ENCODE peak calls at places on chromosomes 4 and X, in seven cellular contexts. J is esophagus muscularis mucosa, M is upper lobe of left lung, N is suprapubic skin, K is transverse colon, U is vagina, F is Panc1. L is an unnamed sample.
A peak's percentile ranks its signal among the peaks of the same experiment; 100 is the strongest.

GRCh38 chrX:24659646-24660045 is 12.5 kb upstream of the PCYT1B start:
- DNase-seq in J (no peak), M (no peak), N (no peak), K (no peak), U (no peak), F (no peak), L (no peak)

GRCh38 chr4:39521253-39521908 is 5.9 kb downstream of the UGDH start:
- DNase-seq in J (no peak), M (no peak), N (no peak), K (no peak), U (no peak), F (no peak), L (no peak)

GRCh38 chr4:92303621-92304027 is at the start of gene GRID2:
- DNase-seq in J (no peak), M (peak; percentile 82), N (no peak), K (no peak), U (no peak), F (no peak), L (no peak)

GRCh38 chrX:23634181-23634580 is 33.1 kb upstream of the PRDX4 start:
- DNase-seq in J (no peak), M (no peak), N (no peak), K (no peak), U (no peak), F (no peak), L (no peak)

GRCh38 chrX:87403551-87403950 is 114.1 kb upstream of the KLHL4 start:
- DNase-seq in J (no peak), M (no peak), N (no peak), K (no peak), U (no peak), F (no peak), L (no peak)

GRCh38 chr4:173801876-173802713 is 272.1 kb upstream of the HAND2 start:
- DNase-seq in J (no peak), M (no peak), N (no peak), K (no peak), U (no peak), F (no peak), L (no peak)

GRCh38 chr4:2753444-2753843 is 2.7 kb downstream of the TNIP2 start:
- DNase-seq in J (no peak), M (no peak), N (no peak), K (no peak), U (no peak), F (no peak), L (no peak)

GRCh38 chrX:24396930-24397277 is 36.5 kb downstream of the SUPT20HL1 start:
- DNase-seq in J (no peak), M (no peak), N (no peak), K (no peak), U (no peak), F (no peak), L (no peak)

DNA sequence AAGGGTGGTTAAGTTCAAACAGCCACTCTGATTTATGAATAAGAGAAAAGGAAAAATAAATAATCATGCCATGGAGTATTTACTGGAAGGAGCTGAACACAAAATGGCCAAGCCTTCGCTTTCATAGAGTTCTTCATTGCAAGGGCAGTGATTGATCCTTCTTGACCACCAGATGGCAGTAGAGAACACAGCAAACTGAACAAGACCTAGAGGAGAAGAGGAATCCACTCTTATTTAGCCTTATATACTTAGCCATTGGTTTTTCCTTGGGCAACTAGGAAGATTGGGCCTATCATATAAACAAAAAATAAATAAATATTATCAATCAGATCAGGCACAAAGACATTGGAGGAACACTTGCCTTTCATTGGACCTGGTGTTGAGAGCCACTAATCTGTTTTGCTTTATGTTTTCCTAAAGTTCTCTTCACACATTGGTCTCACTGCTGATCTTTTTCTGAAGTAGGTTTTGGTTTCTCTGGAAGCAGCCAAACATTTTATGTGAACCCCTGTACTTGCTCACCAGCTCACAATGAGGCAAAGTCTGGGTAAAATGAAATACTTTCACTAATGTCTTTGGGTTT is 58.0 kb upstream of the PARM1 start:
- DNase-seq in J (no peak), M (no peak), N (no peak), K (no peak), U (no peak), F (peak; percentile 45), L (no peak)
- TF ChIP-seq POLR2AphosphoS5 in J (no peak), M (no peak), N (no peak), K (no peak), U (no peak), F (no peak), L (no peak)

GRCh38 chr4:4866833-4867744 is 7.6 kb downstream of the MSX1 start:
- DNase-seq in J (no peak), M (peak; percentile 83), N (no peak), K (no peak), U (no peak), F (no peak), L (no peak)

GRCh38 chr4:4868506-4869379 is 9.3 kb downstream of the MSX1 start:
- DNase-seq in J (no peak), M (no peak), N (no peak), K (no peak), U (no peak), F (no peak), L (no peak)

GRCh38 chr4:4866124-4866832 is 6.8 kb downstream of the MSX1 start:
- DNase-seq in J (no peak), M (no peak), N (no peak), K (no peak), U (no peak), F (no peak), L (no peak)

GRCh38 chr4:4869380-4869723 is 9.9 kb downstream of the MSX1 start:
- DNase-seq in J (no peak), M (no peak), N (no peak), K (no peak), U (no peak), F (no peak), L (no peak)

DNA sequence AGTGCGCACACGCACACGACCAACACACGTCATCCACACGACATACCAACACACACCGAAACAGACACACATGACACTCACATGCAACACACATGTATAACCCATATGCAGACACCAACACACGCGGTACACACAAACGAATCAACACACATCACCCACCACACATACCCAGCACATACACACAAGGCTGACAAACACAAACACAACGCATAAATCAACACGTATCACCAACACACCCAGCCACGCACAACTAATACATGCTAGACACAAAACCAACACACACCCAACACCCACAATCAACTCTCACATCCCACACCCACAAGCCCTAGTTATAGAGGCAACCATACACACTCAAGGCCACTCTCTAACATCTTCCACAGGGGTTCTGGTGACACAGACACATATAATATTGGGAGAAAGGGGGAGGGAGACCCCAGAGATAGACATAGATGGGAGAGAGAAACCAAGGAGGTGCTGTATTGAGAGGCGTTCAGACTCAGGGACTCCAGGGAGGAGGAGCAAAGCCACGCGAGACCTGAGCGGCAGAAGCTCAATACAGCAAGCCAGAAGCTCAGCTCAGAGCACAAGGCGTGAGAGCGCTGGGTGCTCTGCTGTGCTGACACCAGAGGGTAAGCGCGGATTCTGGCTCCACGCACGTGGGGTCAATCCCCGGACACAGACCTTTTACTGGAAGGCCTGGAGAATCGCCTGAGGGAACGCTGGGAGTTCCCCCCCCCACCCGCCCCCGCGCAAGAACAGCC is 8.5 kb downstream of the MSX1 start:
- DNase-seq in J (no peak), M (no peak), N (no peak), K (no peak), U (no peak), F (no peak), L (no peak)
- TF ChIP-seq POLR2AphosphoS5 in J (no peak), M (no peak), N (no peak), K (no peak), U (no peak), F (no peak), L (no peak)

GRCh38 chrX:134546187-134546586 is 86.2 kb downstream of the HPRT1 start:
- DNase-seq in J (no peak), M (peak; percentile 38), N (no peak), K (no peak), U (no peak), F (no peak), L (no peak)

GRCh38 chrX:134545524-134545923 is 85.6 kb downstream of the HPRT1 start:
- DNase-seq in J (no peak), M (no peak), N (no peak), K (no peak), U (no peak), F (no peak), L (no peak)

GRCh38 chrX:134548844-134549205 is 88.9 kb downstream of the HPRT1 start:
- DNase-seq in J (no peak), M (no peak), N (no peak), K (no peak), U (no peak), F (no peak), L (no peak)

GRCh38 chrX:134547047-134547679 is 87.2 kb downstream of the HPRT1 start:
- DNase-seq in J (no peak), M (no peak), N (no peak), K (no peak), U (no peak), F (no peak), L (no peak)

GRCh38 chrX:134548257-134548732 is 88.3 kb downstream of the HPRT1 start:
- DNase-seq in J (no peak), M (no peak), N (no peak), K (no peak), U (no peak), F (no peak), L (no peak)
- TF ChIP-seq POLR2AphosphoS5 in J (no peak), M (no peak), N (no peak), K (peak; percentile 53), U (no peak), F (no peak), L (peak; percentile 33)

GRCh38 chr4:138241281-138242075 is 671 bp downstream of the SLC7A11 start:
- DNase-seq in J (no peak), M (no peak), N (no peak), K (no peak), U (no peak), F (no peak), L (no peak)
- TF ChIP-seq POLR2AphosphoS5 in J (no peak), M (no peak), N (no peak), K (no peak), U (no peak), F (no peak), L (no peak)

GRCh38 chr4:20881658-20882057 is 181.4 kb downstream of the PACRGL start:
- DNase-seq in J (no peak), M (no peak), N (no peak), K (no peak), U (no peak), F (no peak), L (no peak)

GRCh38 chr4:20882500-20882899 is 182.2 kb downstream of the PACRGL start:
- DNase-seq in J (no peak), M (no peak), N (no peak), K (no peak), U (no peak), F (no peak), L (no peak)

GRCh38 chr4:20878806-20879205 is 178.5 kb downstream of the PACRGL start:
- DNase-seq in J (no peak), M (no peak), N (no peak), K (no peak), U (no peak), F (no peak), L (no peak)

GRCh38 chr4:20883231-20883630 is 183.0 kb downstream of the PACRGL start:
- DNase-seq in J (no peak), M (no peak), N (no peak), K (no peak), U (no peak), F (no peak), L (no peak)

DNA sequence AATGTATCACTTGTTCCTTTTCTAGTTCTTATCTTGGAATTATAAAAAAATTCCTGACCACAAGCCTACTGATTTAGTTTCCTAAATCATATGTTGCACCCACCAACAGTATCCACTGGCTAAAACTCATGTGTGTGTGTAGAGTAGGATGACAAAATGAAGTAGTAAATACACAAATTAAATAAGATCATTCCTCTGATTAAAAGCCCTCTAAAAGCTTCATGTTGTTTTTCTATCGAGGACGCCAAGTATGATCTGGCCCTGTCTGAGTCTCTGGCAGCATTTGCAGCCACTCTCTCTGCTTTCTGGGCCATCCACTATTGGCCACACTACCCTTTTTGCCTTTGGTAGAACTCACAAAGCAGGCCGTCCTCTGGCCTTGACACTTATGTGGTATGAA is 183.4 kb downstream of the PACRGL start:
- DNase-seq in J (no peak), M (no peak), N (no peak), K (no peak), U (no peak), F (no peak), L (no peak)
- TF ChIP-seq POLR2AphosphoS5 in J (no peak), M (no peak), N (no peak), K (no peak), U (no peak), F (no peak), L (no peak)

L was measured in sigmoid colon.